ENCODE peak calls at places on chromosomes 16 and 17, in nine cellular contexts. M, Q, G, D, O, C, I, V and J are unnamed samples.

GRCh38 chr17:39729280-39729851 is 966 bp downstream of the MIEN1 start:
- DNase-seq in I (no peak), C (no peak), M (no peak), G (no peak), V (no peak), O (no peak), D (no peak), Q (no peak), J (no peak)

GRCh38 chr17:63476857-63477470 is at the start of gene ACE:
- DNase-seq in M (no peak), V (no peak), C (peak), D (no peak), O (no peak), Q (peak), I (no peak), G (peak), J (peak)

GRCh38 chr17:42315402-42316156 is 27.3 kb downstream of the STAT5A start:
- DNase-seq in Q (no peak), C (no peak), I (no peak), G (no peak), V (no peak), O (peak), M (no peak), D (no peak), J (no peak)

GRCh38 chr16:6692874-6693273 is 639.8 kb upstream of the RBFOX1 start:
- DNase-seq in O (no peak), V (no peak), M (no peak), G (no peak), I (no peak), D (no peak), Q (no peak), C (no peak), J (no peak)

GRCh38 chr16:49932943-49933342 is 77.0 kb upstream of the ZNF423 start:
- DNase-seq in G (no peak), D (peak), Q (no peak), M (peak), V (no peak), O (no peak), I (no peak), C (no peak), J (no peak)

GRCh38 chr16:3641801-3642396 is 12.6 kb upstream of the DNASE1 start:
- DNase-seq in I (no peak), M (no peak), D (peak), V (no peak), G (no peak), O (no peak), Q (no peak), C (no peak), J (no peak)

GRCh38 chr17:80855968-80856862 is 135.4 kb upstream of the CHMP6 start:
- DNase-seq in O (peak), D (peak), G (peak), M (peak), Q (no peak), I (peak), C (no peak), V (no peak), J (peak)

GRCh38 chr17:8185580-8186445 is 4.2 kb downstream of the BORCS6 start:
- DNase-seq in O (no peak), Q (peak), C (peak), G (peak), D (peak), V (peak), I (no peak), M (peak), J (peak)

GRCh38 chr17:79603771-79604170 is 7.1 kb downstream of the RBFOX3 start:
- DNase-seq in V (no peak), O (no peak), M (no peak), I (no peak), Q (no peak), C (no peak), G (no peak), D (no peak), J (no peak)

GRCh38 chr16:5502467-5502869 is 404.9 kb upstream of the EEF2KMT start:
- DNase-seq in I (no peak), G (peak), C (no peak), Q (no peak), M (no peak), D (no peak), V (peak), O (no peak), J (peak)

GRCh38 chr17:80636356-80637285 is 92.0 kb downstream of the RPTOR start:
- DNase-seq in G (no peak), M (no peak), Q (no peak), V (no peak), O (no peak), I (no peak), C (no peak), D (no peak), J (no peak)

GRCh38 chr17:82956726-82957468 is 117.1 kb upstream of the ZNF750 start:
- DNase-seq in I (no peak), G (no peak), Q (no peak), C (no peak), D (no peak), M (no peak), V (no peak), O (no peak), J (no peak)